ENCODE peak calls at places on chromosomes 11 and 22, in seven cellular contexts. One of them, this sample, is unnamed.

GRCh38 chr11:15985127-15985862 is 371.1 kb downstream of the SOX6 start:
- DNase-seq in M059J: no peak
- DNase-seq in GM12865: no peak
- DNase-seq in stimulated activated CD4-positive, alpha-beta T cell treated with anti-CD3 and anti-CD28 coated beads, Interleukin-2, amount 100 ng/mL, for 48 hours: no peak
- DNase-seq in mesothelial cell of epicardium: no peak
- DNase-seq in fibroblast of gingiva: no peak
- DNase-seq in HTR-8/SVneo: no peak
- DNase-seq in this sample: no peak

GRCh38 chr11:85123752-85124231 is 503.4 kb downstream of the DLG2 start:
- DNase-seq in mesothelial cell of epicardium: no peak
- DNase-seq in GM12865: peak; percentile 68
- DNase-seq in fibroblast of gingiva: no peak
- DNase-seq in HTR-8/SVneo: no peak
- DNase-seq in stimulated activated CD4-positive, alpha-beta T cell treated with anti-CD3 and anti-CD28 coated beads, Interleukin-2, amount 100 ng/mL, for 48 hours: no peak
- DNase-seq in M059J: no peak
- DNase-seq in this sample: no peak

GRCh38 chr11:103703954-103704353 is 332.5 kb upstream of the DDI1 start:
- DNase-seq in mesothelial cell of epicardium: no peak
- DNase-seq in stimulated activated CD4-positive, alpha-beta T cell treated with anti-CD3 and anti-CD28 coated beads, Interleukin-2, amount 100 ng/mL, for 48 hours: no peak
- DNase-seq in GM12865: no peak
- DNase-seq in fibroblast of gingiva: no peak
- DNase-seq in HTR-8/SVneo: no peak
- DNase-seq in M059J: no peak
- DNase-seq in this sample: no peak

GRCh38 chr11:111762981-111763643 is 3.1 kb downstream of the PPP2R1B start:
- DNase-seq in stimulated activated CD4-positive, alpha-beta T cell treated with anti-CD3 and anti-CD28 coated beads, Interleukin-2, amount 100 ng/mL, for 48 hours: no peak
- DNase-seq in mesothelial cell of epicardium: no peak
- DNase-seq in M059J: no peak
- DNase-seq in GM12865: no peak
- DNase-seq in HTR-8/SVneo: no peak
- DNase-seq in fibroblast of gingiva: peak; percentile 45
- DNase-seq in this sample: no peak

GRCh38 chr11:74731301-74732094 is at the start of gene CHRDL2:
- DNase-seq in M059J: no peak
- DNase-seq in HTR-8/SVneo: no peak
- DNase-seq in stimulated activated CD4-positive, alpha-beta T cell treated with anti-CD3 and anti-CD28 coated beads, Interleukin-2, amount 100 ng/mL, for 48 hours: no peak
- DNase-seq in fibroblast of gingiva: peak; percentile 33
- DNase-seq in GM12865: no peak
- DNase-seq in mesothelial cell of epicardium: no peak
- DNase-seq in this sample: peak; percentile 40

GRCh38 chr11:94219771-94220170 is 84.6 kb upstream of the IZUMO1R start:
- DNase-seq in HTR-8/SVneo: no peak
- DNase-seq in fibroblast of gingiva: no peak
- DNase-seq in mesothelial cell of epicardium: no peak
- DNase-seq in stimulated activated CD4-positive, alpha-beta T cell treated with anti-CD3 and anti-CD28 coated beads, Interleukin-2, amount 100 ng/mL, for 48 hours: no peak
- DNase-seq in M059J: no peak
- DNase-seq in GM12865: no peak
- DNase-seq in this sample: peak; percentile 18

GRCh38 chr11:96279018-96279417 is 64.0 kb downstream of the MAML2 start:
- DNase-seq in HTR-8/SVneo: no peak
- DNase-seq in fibroblast of gingiva: no peak
- DNase-seq in M059J: peak; percentile 49
- DNase-seq in mesothelial cell of epicardium: no peak
- DNase-seq in GM12865: peak; percentile 27
- DNase-seq in stimulated activated CD4-positive, alpha-beta T cell treated with anti-CD3 and anti-CD28 coated beads, Interleukin-2, amount 100 ng/mL, for 48 hours: no peak
- DNase-seq in this sample: no peak

GRCh38 chr11:67275606-67276409 is 9.5 kb downstream of the GRK2 start:
- DNase-seq in M059J: no peak
- DNase-seq in stimulated activated CD4-positive, alpha-beta T cell treated with anti-CD3 and anti-CD28 coated beads, Interleukin-2, amount 100 ng/mL, for 48 hours: no peak
- DNase-seq in GM12865: no peak
- DNase-seq in HTR-8/SVneo: no peak
- DNase-seq in fibroblast of gingiva: no peak
- DNase-seq in mesothelial cell of epicardium: no peak
- DNase-seq in this sample: no peak

GRCh38 chr11:120645639-120646038 is 134.1 kb downstream of the GRIK4 start:
- DNase-seq in mesothelial cell of epicardium: no peak
- DNase-seq in stimulated activated CD4-positive, alpha-beta T cell treated with anti-CD3 and anti-CD28 coated beads, Interleukin-2, amount 100 ng/mL, for 48 hours: no peak
- DNase-seq in HTR-8/SVneo: no peak
- DNase-seq in GM12865: no peak
- DNase-seq in M059J: no peak
- DNase-seq in fibroblast of gingiva: no peak
- DNase-seq in this sample: no peak

GRCh38 chr22:49317369-49317768 is 510.3 kb downstream of the BRD1 start:
- DNase-seq in mesothelial cell of epicardium: no peak
- DNase-seq in M059J: no peak
- DNase-seq in GM12865: no peak
- DNase-seq in fibroblast of gingiva: no peak
- DNase-seq in stimulated activated CD4-positive, alpha-beta T cell treated with anti-CD3 and anti-CD28 coated beads, Interleukin-2, amount 100 ng/mL, for 48 hours: no peak
- DNase-seq in HTR-8/SVneo: no peak
- DNase-seq in this sample: no peak

GRCh38 chr22:48154943-48155240 is 1392.4 kb downstream of the TBC1D22A start:
- DNase-seq in fibroblast of gingiva: no peak
- DNase-seq in mesothelial cell of epicardium: no peak
- DNase-seq in stimulated activated CD4-positive, alpha-beta T cell treated with anti-CD3 and anti-CD28 coated beads, Interleukin-2, amount 100 ng/mL, for 48 hours: no peak
- DNase-seq in HTR-8/SVneo: no peak
- DNase-seq in M059J: no peak
- DNase-seq in GM12865: no peak
- DNase-seq in this sample: no peak

GRCh38 chr22:25555506-25556060 is 8.9 kb upstream of the GRK3 start:
- DNase-seq in fibroblast of gingiva: no peak
- DNase-seq in GM12865: no peak
- DNase-seq in HTR-8/SVneo: no peak
- DNase-seq in mesothelial cell of epicardium: no peak
- DNase-seq in M059J: no peak
- DNase-seq in stimulated activated CD4-positive, alpha-beta T cell treated with anti-CD3 and anti-CD28 coated beads, Interleukin-2, amount 100 ng/mL, for 48 hours: no peak
- DNase-seq in this sample: no peak

GRCh38 chr11:119482561-119483001 is 59.6 kb upstream of the THY1 start:
- DNase-seq in mesothelial cell of epicardium: peak; percentile 7
- DNase-seq in GM12865: no peak
- DNase-seq in HTR-8/SVneo: no peak
- DNase-seq in stimulated activated CD4-positive, alpha-beta T cell treated with anti-CD3 and anti-CD28 coated beads, Interleukin-2, amount 100 ng/mL, for 48 hours: no peak
- DNase-seq in M059J: no peak
- DNase-seq in fibroblast of gingiva: no peak
- DNase-seq in this sample: no peak

GRCh38 chr11:75398906-75399305 is 412 bp upstream of the RPS3 start:
- DNase-seq in M059J: no peak
- DNase-seq in mesothelial cell of epicardium: no peak
- DNase-seq in HTR-8/SVneo: no peak
- DNase-seq in stimulated activated CD4-positive, alpha-beta T cell treated with anti-CD3 and anti-CD28 coated beads, Interleukin-2, amount 100 ng/mL, for 48 hours: no peak
- DNase-seq in GM12865: no peak
- DNase-seq in fibroblast of gingiva: no peak
- DNase-seq in this sample: no peak

GRCh38 chr11:114883472-114883871 is 205.1 kb downstream of the NXPE2 start:
- DNase-seq in M059J: no peak
- DNase-seq in fibroblast of gingiva: no peak
- DNase-seq in stimulated activated CD4-positive, alpha-beta T cell treated with anti-CD3 and anti-CD28 coated beads, Interleukin-2, amount 100 ng/mL, for 48 hours: no peak
- DNase-seq in HTR-8/SVneo: no peak
- DNase-seq in GM12865: no peak
- DNase-seq in mesothelial cell of epicardium: no peak
- DNase-seq in this sample: no peak

GRCh38 chr11:69368119-69368880 is 74.3 kb downstream of the MYEOV start:
- DNase-seq in M059J: no peak
- DNase-seq in mesothelial cell of epicardium: no peak
- DNase-seq in fibroblast of gingiva: no peak
- DNase-seq in GM12865: no peak
- DNase-seq in stimulated activated CD4-positive, alpha-beta T cell treated with anti-CD3 and anti-CD28 coated beads, Interleukin-2, amount 100 ng/mL, for 48 hours: no peak
- DNase-seq in HTR-8/SVneo: no peak
- DNase-seq in this sample: peak; percentile 11

GRCh38 chr11:130001491-130002351 is 914 bp downstream of the PRDM10 start:
- DNase-seq in mesothelial cell of epicardium: peak; percentile 75
- DNase-seq in fibroblast of gingiva: peak; percentile 13
- DNase-seq in M059J: peak; percentile 37
- DNase-seq in HTR-8/SVneo: no peak
- DNase-seq in GM12865: peak; percentile 43
- DNase-seq in stimulated activated CD4-positive, alpha-beta T cell treated with anti-CD3 and anti-CD28 coated beads, Interleukin-2, amount 100 ng/mL, for 48 hours: peak; percentile 15
- DNase-seq in this sample: peak; percentile 56

GRCh38 chr11:17762309-17762974 is 27.9 kb downstream of the KCNC1 start:
- DNase-seq in M059J: no peak
- DNase-seq in GM12865: peak; percentile 55
- DNase-seq in mesothelial cell of epicardium: no peak
- DNase-seq in fibroblast of gingiva: no peak
- DNase-seq in HTR-8/SVneo: no peak
- DNase-seq in stimulated activated CD4-positive, alpha-beta T cell treated with anti-CD3 and anti-CD28 coated beads, Interleukin-2, amount 100 ng/mL, for 48 hours: no peak
- DNase-seq in this sample: no peak

GRCh38 chr11:46238967-46239800 is 38.3 kb upstream of the CREB3L1 start:
- DNase-seq in mesothelial cell of epicardium: peak; percentile 73
- DNase-seq in GM12865: peak; percentile 84
- DNase-seq in fibroblast of gingiva: peak; percentile 84
- DNase-seq in HTR-8/SVneo: peak; percentile 89
- DNase-seq in M059J: peak; percentile 90
- DNase-seq in stimulated activated CD4-positive, alpha-beta T cell treated with anti-CD3 and anti-CD28 coated beads, Interleukin-2, amount 100 ng/mL, for 48 hours: peak; percentile 74
- DNase-seq in this sample: peak; percentile 92

GRCh38 chr22:39206491-39206890 is 38.3 kb downstream of the PDGFB start:
- DNase-seq in stimulated activated CD4-positive, alpha-beta T cell treated with anti-CD3 and anti-CD28 coated beads, Interleukin-2, amount 100 ng/mL, for 48 hours: no peak
- DNase-seq in GM12865: no peak
- DNase-seq in M059J: no peak
- DNase-seq in fibroblast of gingiva: no peak
- DNase-seq in mesothelial cell of epicardium: no peak
- DNase-seq in HTR-8/SVneo: no peak
- DNase-seq in this sample: no peak